ENCODE peak calls at places on chromosome 15, in four cellular contexts. One of them, this sample, is unnamed.

GRCh38 chr15:49847436-49847835 is 226.6 kb downstream of the DTWD1 start:
- DNase-seq in vagina: no peak
- DNase-seq in adrenal gland: no peak
- DNase-seq in NB4: no peak
- DNase-seq in this sample: no peak

GRCh38 chr15:40925495-40925862 is 3.7 kb upstream of the DLL4 start:
- DNase-seq in vagina: no peak
- DNase-seq in adrenal gland: no peak
- DNase-seq in NB4: no peak
- DNase-seq in this sample: no peak

GRCh38 chr15:85494035-85494793 is 113.8 kb downstream of the AKAP13 start:
- DNase-seq in vagina: no peak
- DNase-seq in adrenal gland: no peak
- DNase-seq in NB4: no peak
- DNase-seq in this sample: no peak

GRCh38 chr15:48385431-48385830 is 54.2 kb downstream of the DUT start:
- DNase-seq in vagina: peak; percentile 86
- DNase-seq in adrenal gland: peak; percentile 57
- DNase-seq in NB4: no peak
- DNase-seq in this sample: no peak

GRCh38 chr15:63331456-63331855 is 50.2 kb downstream of the CA12 start:
- DNase-seq in vagina: no peak
- DNase-seq in adrenal gland: no peak
- DNase-seq in NB4: peak; percentile 29
- DNase-seq in this sample: no peak

GRCh38 chr15:44712108-44713005 is 1.0 kb downstream of the B2M start:
- DNase-seq in vagina: no peak
- DNase-seq in adrenal gland: peak; percentile 82
- DNase-seq in NB4: peak; percentile 86
- DNase-seq in this sample: peak; percentile 75

GRCh38 chr15:41695750-41696436 is 35.7 kb downstream of the MGA start:
- DNase-seq in vagina: no peak
- DNase-seq in adrenal gland: peak; percentile 23
- DNase-seq in NB4: peak; percentile 92
- DNase-seq in this sample: no peak

GRCh38 chr15:89936793-89937265 is 24.1 kb upstream of the ARPIN start:
- DNase-seq in vagina: no peak
- DNase-seq in adrenal gland: no peak
- DNase-seq in NB4: no peak
- DNase-seq in this sample: no peak

GRCh38 chr15:45583731-45584639 is 3.2 kb upstream of the BLOC1S6 start:
- DNase-seq in vagina: no peak
- DNase-seq in adrenal gland: peak; percentile 18
- DNase-seq in NB4: no peak
- DNase-seq in this sample: no peak

GRCh38 chr15:40565333-40566238 is 744 bp upstream of the CCDC32 start:
- DNase-seq in vagina: no peak
- DNase-seq in adrenal gland: no peak
- DNase-seq in NB4: no peak
- DNase-seq in this sample: no peak

GRCh38 chr15:98375513-98376360 is 272.6 kb upstream of the IGF1R start:
- DNase-seq in vagina: no peak
- DNase-seq in adrenal gland: no peak
- DNase-seq in NB4: no peak
- DNase-seq in this sample: no peak

GRCh38 chr15:63576441-63576840 is 20.7 kb upstream of the FBXL22 start:
- DNase-seq in vagina: no peak
- DNase-seq in adrenal gland: no peak
- DNase-seq in NB4: no peak
- DNase-seq in this sample: no peak

GRCh38 chr15:80570553-80570952 is 124.6 kb upstream of the ABHD17C start:
- DNase-seq in vagina: no peak
- DNase-seq in adrenal gland: no peak
- DNase-seq in NB4: no peak
- DNase-seq in this sample: no peak

DNA sequence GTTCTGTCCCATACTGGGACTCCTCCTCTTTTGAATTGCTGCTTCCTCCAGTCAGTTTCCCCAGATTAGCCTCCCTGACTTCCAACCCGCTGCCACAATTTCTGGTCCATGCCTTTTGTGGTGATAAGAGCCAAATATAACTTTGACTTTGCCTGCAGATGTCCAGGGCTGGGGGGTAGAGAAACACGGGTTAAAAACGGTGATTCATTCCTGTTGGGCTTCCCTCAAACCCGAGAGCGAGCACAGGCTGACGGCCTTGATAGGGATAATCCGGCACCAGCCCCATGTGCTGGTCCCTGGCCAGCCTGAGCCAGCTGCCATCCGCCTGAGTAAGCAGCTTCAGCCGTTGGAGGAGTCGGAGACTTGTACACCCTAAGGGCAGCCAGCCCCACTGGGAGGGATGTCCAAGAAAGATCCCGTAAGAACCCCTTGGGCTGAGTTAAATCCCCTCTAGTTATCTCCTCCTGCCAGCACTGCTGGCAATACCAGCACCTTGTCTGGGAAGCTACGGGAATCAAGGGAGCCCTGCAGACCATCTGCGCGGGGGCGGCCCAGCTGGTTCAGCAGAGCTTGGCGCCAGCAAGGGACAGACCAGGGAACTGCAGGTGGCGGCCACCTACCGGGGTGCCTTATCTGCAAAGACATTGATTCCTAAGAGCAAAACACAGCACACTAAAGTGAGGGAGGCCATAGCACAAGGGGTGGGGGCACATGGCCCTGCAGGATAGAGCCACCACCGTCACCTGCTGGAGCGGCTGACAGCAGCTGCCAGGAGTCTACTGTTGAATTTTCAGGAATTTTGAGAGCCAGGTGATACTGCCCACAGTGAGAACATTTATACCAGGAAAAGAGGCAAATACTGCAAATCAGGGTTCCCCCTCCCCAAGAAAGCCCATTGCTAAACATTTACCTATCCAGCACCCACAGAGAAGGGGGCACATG is 18.1 kb downstream of the CSPG4 start:
- DNase-seq in vagina: no peak
- DNase-seq in adrenal gland: peak; percentile 94
- DNase-seq in NB4: peak; percentile 69
- DNase-seq in this sample: no peak
- TF ChIP-seq CTCF in vagina: no peak
- TF ChIP-seq CTCF in adrenal gland: peak; percentile 51
- TF ChIP-seq CTCF in NB4: peak; percentile 43
- TF ChIP-seq CTCF in this sample: peak; percentile 33

GRCh38 chr15:73946795-73947370 is 20.6 kb downstream of the LOXL1 start:
- DNase-seq in vagina: no peak
- DNase-seq in adrenal gland: no peak
- DNase-seq in NB4: no peak
- DNase-seq in this sample: peak; percentile 18
- TF ChIP-seq CTCF in vagina: no peak
- TF ChIP-seq CTCF in adrenal gland: no peak
- TF ChIP-seq CTCF in NB4: no peak
- TF ChIP-seq CTCF in this sample: no peak

DNA sequence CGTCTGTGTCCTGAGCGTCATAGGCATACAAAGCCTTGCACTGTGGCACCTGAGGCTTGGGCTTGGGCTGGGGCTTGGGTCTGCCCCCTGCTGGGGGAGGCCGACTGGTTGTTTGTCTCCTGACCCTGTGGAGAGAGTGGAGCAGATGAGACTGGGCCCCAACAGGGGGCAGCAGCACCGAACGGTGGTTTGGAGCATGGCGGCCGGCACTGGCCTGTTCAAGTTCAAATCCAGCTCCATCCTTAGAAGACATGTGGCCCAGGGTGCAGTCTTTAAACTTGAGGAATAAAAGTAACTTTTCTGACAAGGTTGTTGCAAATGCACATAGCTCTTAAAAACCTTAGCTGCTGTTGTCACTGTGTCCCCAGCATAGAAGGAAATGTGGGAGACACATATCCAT is 33.3 kb downstream of the CCNB2 start:
- DNase-seq in vagina: no peak
- DNase-seq in adrenal gland: peak; percentile 35
- DNase-seq in NB4: peak; percentile 72
- DNase-seq in this sample: peak; percentile 69
- TF ChIP-seq CTCF in vagina: no peak
- TF ChIP-seq CTCF in adrenal gland: peak; percentile 58
- TF ChIP-seq CTCF in NB4: peak; percentile 84
- TF ChIP-seq CTCF in this sample: peak; percentile 57

GRCh38 chr15:36221992-36222391 is 357.4 kb upstream of the CDIN1 start:
- DNase-seq in vagina: no peak
- DNase-seq in adrenal gland: no peak
- DNase-seq in NB4: peak; percentile 1
- DNase-seq in this sample: no peak
- TF ChIP-seq CTCF in vagina: no peak
- TF ChIP-seq CTCF in adrenal gland: no peak
- TF ChIP-seq CTCF in NB4: no peak
- TF ChIP-seq CTCF in this sample: no peak

This sample was measured in lower lobe of right lung.